ENCODE peak calls at places on chromosome 10, in five cellular contexts. One of them, this sample, is unnamed.
A peak's percentile ranks its signal among the peaks of the same experiment; 100 is the strongest.

GRCh38 chr10:31353574-31353973 is 34.6 kb downstream of the ZEB1 start:
- DNase-seq in pancreas: no peak
- DNase-seq in CD8-positive, alpha-beta T cell: no peak
- DNase-seq in cardiac muscle cell: peak; percentile 28
- DNase-seq in lower lobe of right lung: no peak
- DNase-seq in this sample: no peak

GRCh38 chr10:100825946-100826660 is 80.7 kb downstream of the PAX2 start:
- DNase-seq in pancreas: no peak
- DNase-seq in CD8-positive, alpha-beta T cell: no peak
- DNase-seq in cardiac muscle cell: no peak
- DNase-seq in lower lobe of right lung: peak; percentile 15
- DNase-seq in this sample: no peak

GRCh38 chr10:53606951-53607350 is 834.4 kb upstream of the MBL2 start:
- DNase-seq in pancreas: no peak
- DNase-seq in CD8-positive, alpha-beta T cell: no peak
- DNase-seq in cardiac muscle cell: no peak
- DNase-seq in lower lobe of right lung: no peak
- DNase-seq in this sample: no peak

GRCh38 chr10:33352154-33352553 is 17.7 kb upstream of the NRP1 start:
- DNase-seq in pancreas: no peak
- DNase-seq in CD8-positive, alpha-beta T cell: no peak
- DNase-seq in cardiac muscle cell: peak; percentile 46
- DNase-seq in lower lobe of right lung: no peak
- DNase-seq in this sample: no peak

GRCh38 chr10:15476337-15476736 is 105.2 kb upstream of the FAM171A1 start:
- DNase-seq in pancreas: no peak
- DNase-seq in CD8-positive, alpha-beta T cell: no peak
- DNase-seq in cardiac muscle cell: no peak
- DNase-seq in lower lobe of right lung: no peak
- DNase-seq in this sample: no peak

GRCh38 chr10:11832042-11832441 is 8.9 kb downstream of the PROSER2 start:
- DNase-seq in pancreas: no peak
- DNase-seq in CD8-positive, alpha-beta T cell: no peak
- DNase-seq in cardiac muscle cell: no peak
- DNase-seq in lower lobe of right lung: no peak
- DNase-seq in this sample: no peak

GRCh38 chr10:125377368-125377767 is 217.0 kb upstream of the CTBP2 start:
- DNase-seq in pancreas: no peak
- DNase-seq in CD8-positive, alpha-beta T cell: no peak
- DNase-seq in cardiac muscle cell: peak; percentile 17
- DNase-seq in lower lobe of right lung: no peak
- DNase-seq in this sample: no peak

GRCh38 chr10:79047875-79048638 is 20.7 kb upstream of the ZMIZ1 start:
- DNase-seq in pancreas: no peak
- DNase-seq in CD8-positive, alpha-beta T cell: peak; percentile 82
- DNase-seq in cardiac muscle cell: no peak
- DNase-seq in lower lobe of right lung: peak; percentile 60
- DNase-seq in this sample: no peak

GRCh38 chr10:77981281-77981680 is 48.0 kb downstream of the POLR3A start:
- DNase-seq in pancreas: no peak
- DNase-seq in CD8-positive, alpha-beta T cell: no peak
- DNase-seq in cardiac muscle cell: no peak
- DNase-seq in lower lobe of right lung: no peak
- DNase-seq in this sample: no peak

GRCh38 chr10:104824378-104825006 is 183.4 kb downstream of the SORCS3 start:
- DNase-seq in pancreas: no peak
- DNase-seq in CD8-positive, alpha-beta T cell: no peak
- DNase-seq in cardiac muscle cell: peak; percentile 16
- DNase-seq in lower lobe of right lung: no peak
- DNase-seq in this sample: no peak

GRCh38 chr10:58299580-58299979 is 30.6 kb downstream of the CISD1 start:
- DNase-seq in pancreas: peak; percentile 27
- DNase-seq in CD8-positive, alpha-beta T cell: peak; percentile 64
- DNase-seq in cardiac muscle cell: peak; percentile 72
- DNase-seq in lower lobe of right lung: no peak
- DNase-seq in this sample: peak; percentile 22

GRCh38 chr10:104333037-104333727 is 5.1 kb downstream of the ITPRIP start:
- DNase-seq in pancreas: no peak
- DNase-seq in CD8-positive, alpha-beta T cell: peak; percentile 81
- DNase-seq in cardiac muscle cell: peak; percentile 47
- DNase-seq in lower lobe of right lung: no peak
- DNase-seq in this sample: no peak

GRCh38 chr10:63227207-63227895 is 94.2 kb downstream of the NRBF2 start:
- DNase-seq in pancreas: no peak
- DNase-seq in CD8-positive, alpha-beta T cell: no peak
- DNase-seq in cardiac muscle cell: no peak
- DNase-seq in lower lobe of right lung: no peak
- DNase-seq in this sample: no peak

GRCh38 chr10:52908483-52908882 is 135.9 kb upstream of the MBL2 start:
- DNase-seq in pancreas: no peak
- DNase-seq in CD8-positive, alpha-beta T cell: no peak
- DNase-seq in cardiac muscle cell: no peak
- DNase-seq in lower lobe of right lung: no peak
- DNase-seq in this sample: no peak

GRCh38 chr10:73386583-73386982 is 27.3 kb downstream of the ANXA7 start:
- DNase-seq in pancreas: no peak
- DNase-seq in CD8-positive, alpha-beta T cell: no peak
- DNase-seq in cardiac muscle cell: no peak
- DNase-seq in lower lobe of right lung: no peak
- DNase-seq in this sample: no peak

GRCh38 chr10:133555521-133555920 is 9.9 kb downstream of the SYCE1 start:
- DNase-seq in pancreas: no peak
- DNase-seq in CD8-positive, alpha-beta T cell: no peak
- DNase-seq in cardiac muscle cell: no peak
- DNase-seq in lower lobe of right lung: no peak
- DNase-seq in this sample: no peak

GRCh38 chr10:8055420-8056349 is 1.2 kb downstream of the GATA3 start:
- DNase-seq in pancreas: no peak
- DNase-seq in CD8-positive, alpha-beta T cell: peak; percentile 72
- DNase-seq in cardiac muscle cell: no peak
- DNase-seq in lower lobe of right lung: no peak
- DNase-seq in this sample: no peak

GRCh38 chr10:116984202-116984993 is 20.6 kb downstream of the SHTN1 start:
- DNase-seq in pancreas: no peak
- DNase-seq in CD8-positive, alpha-beta T cell: no peak
- DNase-seq in cardiac muscle cell: no peak
- DNase-seq in lower lobe of right lung: no peak
- DNase-seq in this sample: no peak

GRCh38 chr10:107081644-107082043 is 82.9 kb downstream of the SORCS1 start:
- DNase-seq in pancreas: no peak
- DNase-seq in CD8-positive, alpha-beta T cell: no peak
- DNase-seq in cardiac muscle cell: no peak
- DNase-seq in lower lobe of right lung: no peak
- DNase-seq in this sample: no peak

GRCh38 chr10:132204781-132205473 is 18.2 kb downstream of the DPYSL4 start:
- DNase-seq in pancreas: no peak
- DNase-seq in CD8-positive, alpha-beta T cell: no peak
- DNase-seq in cardiac muscle cell: no peak
- DNase-seq in lower lobe of right lung: peak; percentile 41
- DNase-seq in this sample: no peak

GRCh38 chr10:6062101-6062771 is at the start of gene IL2RA:
- DNase-seq in pancreas: no peak
- DNase-seq in CD8-positive, alpha-beta T cell: peak; percentile 64
- DNase-seq in cardiac muscle cell: no peak
- DNase-seq in lower lobe of right lung: no peak
- DNase-seq in this sample: no peak

GRCh38 chr10:128443925-128444324 is 317.7 kb upstream of the MKI67 start:
- DNase-seq in pancreas: no peak
- DNase-seq in CD8-positive, alpha-beta T cell: no peak
- DNase-seq in cardiac muscle cell: no peak
- DNase-seq in lower lobe of right lung: no peak
- DNase-seq in this sample: no peak

GRCh38 chr10:128721851-128722250 is 595.6 kb upstream of the MKI67 start:
- DNase-seq in pancreas: no peak
- DNase-seq in CD8-positive, alpha-beta T cell: no peak
- DNase-seq in cardiac muscle cell: no peak
- DNase-seq in lower lobe of right lung: no peak
- DNase-seq in this sample: no peak

GRCh38 chr10:5810235-5810634 is 3.0 kb downstream of the GDI2 start:
- DNase-seq in pancreas: no peak
- DNase-seq in CD8-positive, alpha-beta T cell: peak; percentile 2
- DNase-seq in cardiac muscle cell: no peak
- DNase-seq in lower lobe of right lung: no peak
- DNase-seq in this sample: no peak

GRCh38 chr10:15238553-15239335 is 70.3 kb upstream of the NMT2 start:
- DNase-seq in pancreas: no peak
- DNase-seq in CD8-positive, alpha-beta T cell: no peak
- DNase-seq in cardiac muscle cell: peak; percentile 8
- DNase-seq in lower lobe of right lung: no peak
- DNase-seq in this sample: no peak

GRCh38 chr10:110993024-110993693 is 73.8 kb downstream of the SHOC2 start:
- DNase-seq in pancreas: no peak
- DNase-seq in CD8-positive, alpha-beta T cell: no peak
- DNase-seq in cardiac muscle cell: peak; percentile 70
- DNase-seq in lower lobe of right lung: no peak
- DNase-seq in this sample: no peak

GRCh38 chr10:34112431-34112830 is 702.7 kb downstream of the PARD3 start:
- DNase-seq in pancreas: no peak
- DNase-seq in CD8-positive, alpha-beta T cell: no peak
- DNase-seq in cardiac muscle cell: peak; percentile 72
- DNase-seq in lower lobe of right lung: no peak
- DNase-seq in this sample: no peak

GRCh38 chr10:117260094-117260493 is 19.2 kb downstream of the SLC18A2 start:
- DNase-seq in pancreas: no peak
- DNase-seq in CD8-positive, alpha-beta T cell: no peak
- DNase-seq in cardiac muscle cell: no peak
- DNase-seq in lower lobe of right lung: no peak
- DNase-seq in this sample: no peak

GRCh38 chr10:123519861-123520260 is 146.3 kb upstream of the GPR26 start:
- DNase-seq in pancreas: no peak
- DNase-seq in CD8-positive, alpha-beta T cell: peak; percentile 31
- DNase-seq in cardiac muscle cell: no peak
- DNase-seq in lower lobe of right lung: no peak
- DNase-seq in this sample: no peak

DNA sequence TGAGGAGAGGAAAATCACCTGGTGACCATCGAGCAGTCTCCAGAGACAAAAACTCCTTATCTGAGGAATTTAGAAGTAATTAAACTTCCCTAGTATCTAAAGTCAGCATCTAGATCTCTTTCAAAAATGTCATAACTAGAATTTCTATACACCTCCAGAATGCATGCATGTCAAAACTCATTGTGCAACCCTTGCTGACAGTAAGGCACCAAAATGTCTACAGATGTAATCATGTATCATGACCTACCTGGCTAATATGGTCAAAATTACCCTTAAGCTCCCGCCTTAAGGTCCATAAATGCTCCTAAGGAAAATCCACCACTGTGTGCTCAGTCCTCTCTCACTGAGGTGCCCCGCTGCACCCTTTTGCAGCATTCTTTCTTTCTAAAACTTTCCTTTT is 16.4 kb upstream of the LGI1 start:
- DNase-seq in pancreas: no peak
- DNase-seq in CD8-positive, alpha-beta T cell: no peak
- DNase-seq in cardiac muscle cell: no peak
- DNase-seq in lower lobe of right lung: no peak
- DNase-seq in this sample: no peak
- H3K27ac ChIP-seq in pancreas: no peak overlapping the region
- H3K27ac ChIP-seq in CD8-positive, alpha-beta T cell: no peak overlapping the region
- H3K27ac ChIP-seq in cardiac muscle cell: no peak overlapping the region
- H3K27ac ChIP-seq in lower lobe of right lung: no peak overlapping the region
- H3K27ac ChIP-seq in this sample: no peak overlapping the region

DNA sequence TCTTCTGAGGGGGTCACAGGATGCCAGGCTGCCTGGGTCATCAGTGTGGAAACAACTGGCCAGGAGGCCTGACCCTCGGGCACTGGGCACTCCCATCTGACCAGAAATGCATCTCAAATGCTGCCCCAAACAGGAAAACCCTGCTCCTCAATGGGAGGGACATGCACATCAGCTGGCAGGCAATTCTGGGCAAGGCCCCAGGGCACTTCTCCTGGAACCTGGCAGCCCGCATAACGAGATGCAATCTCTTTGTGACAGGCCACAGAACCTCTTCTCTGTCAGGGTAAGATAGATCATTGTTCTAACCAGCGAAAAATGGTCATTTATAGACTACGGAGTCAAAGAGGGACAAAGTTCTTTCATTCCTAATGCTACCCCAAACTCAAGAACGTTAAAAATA is 212.5 kb downstream of the TCERG1L start:
- DNase-seq in pancreas: no peak
- DNase-seq in CD8-positive, alpha-beta T cell: no peak
- DNase-seq in cardiac muscle cell: no peak
- DNase-seq in lower lobe of right lung: peak; percentile 22
- DNase-seq in this sample: no peak
- H3K27ac ChIP-seq in pancreas: no peak overlapping the region
- H3K27ac ChIP-seq in CD8-positive, alpha-beta T cell: no peak overlapping the region
- H3K27ac ChIP-seq in cardiac muscle cell: no peak overlapping the region
- H3K27ac ChIP-seq in lower lobe of right lung: no peak overlapping the region
- H3K27ac ChIP-seq in this sample: no peak overlapping the region

DNA sequence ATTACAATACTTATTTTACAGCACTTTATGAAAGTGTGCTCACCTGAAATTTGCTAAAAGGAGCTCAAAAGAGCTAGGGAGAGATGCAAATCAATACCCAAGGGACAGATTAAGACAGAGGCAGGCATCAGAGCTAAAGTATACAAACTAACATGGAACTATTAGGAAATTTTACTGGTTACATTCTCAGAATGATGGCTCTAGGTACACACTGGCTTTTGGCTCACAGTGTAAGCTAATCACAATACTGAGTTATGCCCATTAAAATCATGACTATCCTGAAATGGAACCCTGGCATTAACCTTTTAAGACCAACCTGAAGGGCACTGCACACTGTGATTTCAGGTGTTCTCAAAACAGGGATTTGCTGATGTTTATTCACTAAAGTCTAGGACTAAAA is 98.1 kb downstream of the NT5C2 start:
- DNase-seq in pancreas: no peak
- DNase-seq in CD8-positive, alpha-beta T cell: no peak
- DNase-seq in cardiac muscle cell: no peak
- DNase-seq in lower lobe of right lung: no peak
- DNase-seq in this sample: no peak
- H3K27ac ChIP-seq in pancreas: no peak overlapping the region
- H3K27ac ChIP-seq in CD8-positive, alpha-beta T cell: no peak overlapping the region
- H3K27ac ChIP-seq in cardiac muscle cell: no peak overlapping the region
- H3K27ac ChIP-seq in lower lobe of right lung: no peak overlapping the region
- H3K27ac ChIP-seq in this sample: peak overlapping the region; percentile 11

DNA sequence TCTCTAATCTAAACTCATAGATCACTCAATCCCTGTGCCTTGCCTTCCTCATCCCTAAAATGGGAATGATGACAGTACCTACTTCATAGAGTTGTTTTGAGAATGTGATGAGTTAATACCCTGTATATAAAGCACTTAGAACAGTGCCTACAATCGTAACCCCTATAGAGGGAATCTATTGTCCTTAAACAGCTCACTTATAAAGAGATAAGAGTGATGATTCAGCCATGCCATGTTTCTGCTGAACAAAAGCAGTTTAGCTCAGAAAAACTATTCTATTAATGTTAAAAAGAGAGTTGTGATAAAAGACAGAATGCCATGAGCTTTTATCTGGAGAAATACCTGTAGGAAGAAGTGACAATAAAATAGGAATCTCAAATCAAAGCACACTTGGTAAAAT is 63.6 kb downstream of the CUBN start:
- DNase-seq in pancreas: no peak
- DNase-seq in CD8-positive, alpha-beta T cell: no peak
- DNase-seq in cardiac muscle cell: no peak
- DNase-seq in lower lobe of right lung: no peak
- DNase-seq in this sample: no peak
- H3K27ac ChIP-seq in pancreas: no peak overlapping the region
- H3K27ac ChIP-seq in CD8-positive, alpha-beta T cell: no peak overlapping the region
- H3K27ac ChIP-seq in cardiac muscle cell: no peak overlapping the region
- H3K27ac ChIP-seq in lower lobe of right lung: no peak overlapping the region
- H3K27ac ChIP-seq in this sample: no peak overlapping the region

This sample was measured in caudate nucleus.